ENCODE peak calls at places on chromosome 20, in four cellular contexts. One of them, this sample, is unnamed.

GRCh38 chr20:23399568-23400241 is 21.6 kb downstream of the NAPB start:
- DNase-seq in cardiac muscle cell: peak
- DNase-seq in upper lobe of left lung: no peak
- DNase-seq in A549: peak
- DNase-seq in this sample: no peak

GRCh38 chr20:59994697-59995122 is 36.5 kb downstream of the CDH26 start:
- DNase-seq in cardiac muscle cell: no peak
- DNase-seq in upper lobe of left lung: no peak
- DNase-seq in A549: no peak
- DNase-seq in this sample: no peak

GRCh38 chr20:51861726-51862466 is 59.6 kb upstream of the SALL4 start:
- DNase-seq in cardiac muscle cell: no peak
- DNase-seq in upper lobe of left lung: no peak
- DNase-seq in A549: no peak
- DNase-seq in this sample: no peak

GRCh38 chr20:10652660-10653191 is 21.1 kb downstream of the JAG1 start:
- DNase-seq in upper lobe of left lung: no peak
- DNase-seq in cardiac muscle cell: peak
- DNase-seq in A549: no peak
- DNase-seq in this sample: no peak

GRCh38 chr20:48523191-48523757 is 304.5 kb downstream of the PREX1 start:
- DNase-seq in upper lobe of left lung: no peak
- DNase-seq in A549: peak
- DNase-seq in cardiac muscle cell: peak
- DNase-seq in this sample: no peak

GRCh38 chr20:23200413-23200812 is 114.3 kb upstream of the CD93 start:
- DNase-seq in cardiac muscle cell: no peak
- DNase-seq in upper lobe of left lung: no peak
- DNase-seq in A549: no peak
- DNase-seq in this sample: no peak

GRCh38 chr20:53210931-53211330 is 238.8 kb downstream of the TSHZ2 start:
- DNase-seq in upper lobe of left lung: no peak
- DNase-seq in A549: no peak
- DNase-seq in cardiac muscle cell: no peak
- DNase-seq in this sample: no peak

GRCh38 chr20:61478611-61479305 is 226.7 kb downstream of the CDH4 start:
- DNase-seq in cardiac muscle cell: no peak
- DNase-seq in upper lobe of left lung: no peak
- DNase-seq in A549: no peak
- DNase-seq in this sample: no peak

GRCh38 chr20:62751551-62752150 is 43.0 kb downstream of the NTSR1 start:
- DNase-seq in upper lobe of left lung: no peak
- DNase-seq in A549: no peak
- DNase-seq in cardiac muscle cell: no peak
- DNase-seq in this sample: no peak

GRCh38 chr20:33990075-33990474 is 3.6 kb upstream of the RALY start:
- DNase-seq in upper lobe of left lung: no peak
- DNase-seq in A549: no peak
- DNase-seq in cardiac muscle cell: no peak
- DNase-seq in this sample: no peak

GRCh38 chr20:49969234-49969633 is 13.5 kb upstream of the SNAI1 start:
- DNase-seq in upper lobe of left lung: no peak
- DNase-seq in A549: no peak
- DNase-seq in cardiac muscle cell: no peak
- DNase-seq in this sample: no peak

GRCh38 chr20:43448748-43449535 is 8.8 kb upstream of the SRSF6 start:
- DNase-seq in cardiac muscle cell: peak
- DNase-seq in A549: peak
- DNase-seq in upper lobe of left lung: no peak
- DNase-seq in this sample: peak

GRCh38 chr20:3710703-3711417 is 1.5 kb downstream of the SIGLEC1 start:
- DNase-seq in upper lobe of left lung: peak
- DNase-seq in cardiac muscle cell: peak
- DNase-seq in A549: peak
- DNase-seq in this sample: peak

GRCh38 chr20:21395666-21396044 is 1.7 kb downstream of the NKX2-4 start:
- DNase-seq in upper lobe of left lung: no peak
- DNase-seq in cardiac muscle cell: no peak
- DNase-seq in A549: no peak
- DNase-seq in this sample: peak

GRCh38 chr20:12241065-12241464 is 323.4 kb downstream of the BTBD3 start:
- DNase-seq in A549: no peak
- DNase-seq in upper lobe of left lung: no peak
- DNase-seq in cardiac muscle cell: no peak
- DNase-seq in this sample: no peak

GRCh38 chr20:59976196-59976847 is 18.1 kb downstream of the CDH26 start:
- DNase-seq in cardiac muscle cell: no peak
- DNase-seq in upper lobe of left lung: no peak
- DNase-seq in A549: no peak
- DNase-seq in this sample: no peak

GRCh38 chr20:5696011-5696559 is 54.1 kb upstream of the SHLD1 start:
- DNase-seq in A549: peak
- DNase-seq in cardiac muscle cell: no peak
- DNase-seq in upper lobe of left lung: no peak
- DNase-seq in this sample: no peak

GRCh38 chr20:56634735-56635422 is 5.8 kb downstream of the TFAP2C start:
- DNase-seq in cardiac muscle cell: no peak
- DNase-seq in A549: no peak
- DNase-seq in upper lobe of left lung: no peak
- DNase-seq in this sample: no peak
- H3K27ac ChIP-seq in cardiac muscle cell: no peak
- H3K27ac ChIP-seq in A549: no peak
- H3K27ac ChIP-seq in upper lobe of left lung: no peak
- H3K27ac ChIP-seq in this sample: no peak

GRCh38 chr20:58908216-58908615 is 55.7 kb downstream of the GNAS start:
- DNase-seq in upper lobe of left lung: no peak
- DNase-seq in A549: no peak
- DNase-seq in cardiac muscle cell: no peak
- DNase-seq in this sample: no peak
- H3K27ac ChIP-seq in upper lobe of left lung: peak
- H3K27ac ChIP-seq in A549: no peak
- H3K27ac ChIP-seq in cardiac muscle cell: peak
- H3K27ac ChIP-seq in this sample: no peak

DNA sequence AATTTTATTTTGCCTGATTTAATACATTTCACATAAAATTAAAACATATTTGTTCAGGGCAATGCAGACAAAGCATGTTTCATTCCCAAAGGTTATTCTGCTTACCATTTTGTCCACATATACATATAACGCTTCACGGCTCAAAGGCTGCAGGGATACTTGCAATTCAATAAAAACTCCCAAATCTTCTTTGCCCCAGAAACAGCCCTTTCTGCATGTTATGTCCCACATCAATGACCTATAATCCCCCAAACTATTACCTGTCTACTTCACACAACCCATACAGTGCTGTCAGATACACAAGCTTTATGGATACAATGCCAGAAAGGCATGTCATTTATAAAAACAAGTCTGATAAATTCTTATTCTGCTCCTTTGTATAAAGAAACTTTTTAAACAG is 20.2 kb downstream of the SNX5 start:
- DNase-seq in A549: no peak
- DNase-seq in cardiac muscle cell: no peak
- DNase-seq in upper lobe of left lung: no peak
- DNase-seq in this sample: no peak
- H3K27ac ChIP-seq in A549: no peak
- H3K27ac ChIP-seq in cardiac muscle cell: no peak
- H3K27ac ChIP-seq in upper lobe of left lung: no peak
- H3K27ac ChIP-seq in this sample: no peak

DNA sequence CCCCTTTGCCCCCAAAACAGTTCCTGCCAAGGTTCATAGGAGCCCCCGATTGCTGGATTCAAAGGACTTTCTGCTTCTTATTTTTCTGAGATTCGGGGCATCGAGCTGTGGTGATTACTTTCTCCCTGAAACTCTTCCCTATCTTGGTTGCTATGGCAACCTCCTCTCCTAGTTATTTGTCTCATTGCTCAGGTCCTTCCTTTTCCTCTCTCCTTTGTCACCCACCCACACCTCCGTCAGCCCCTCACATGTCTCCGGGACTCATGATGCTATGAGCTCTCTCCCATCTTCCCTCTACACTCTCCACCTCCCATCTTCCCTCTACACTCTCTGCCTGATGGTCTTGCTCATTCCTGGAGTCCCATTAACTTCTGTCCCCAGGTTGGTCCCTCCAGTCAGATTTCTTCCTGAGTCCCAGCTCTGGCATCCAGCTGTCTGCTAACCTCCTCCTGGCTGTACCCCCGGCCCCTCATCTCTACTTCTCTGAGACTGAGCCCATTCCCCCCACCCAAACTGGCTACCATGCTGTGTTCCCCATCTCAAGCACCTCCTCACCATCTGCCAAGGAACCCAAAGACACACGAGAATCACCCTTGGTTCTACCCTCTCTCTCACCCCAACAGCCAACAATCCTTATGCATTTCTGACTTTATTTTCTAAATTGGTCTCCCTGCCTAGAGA is 30.2 kb upstream of the NNAT start:
- DNase-seq in upper lobe of left lung: no peak
- DNase-seq in cardiac muscle cell: no peak
- DNase-seq in A549: no peak
- DNase-seq in this sample: no peak
- H3K27ac ChIP-seq in upper lobe of left lung: no peak
- H3K27ac ChIP-seq in cardiac muscle cell: no peak
- H3K27ac ChIP-seq in A549: no peak
- H3K27ac ChIP-seq in this sample: no peak

DNA sequence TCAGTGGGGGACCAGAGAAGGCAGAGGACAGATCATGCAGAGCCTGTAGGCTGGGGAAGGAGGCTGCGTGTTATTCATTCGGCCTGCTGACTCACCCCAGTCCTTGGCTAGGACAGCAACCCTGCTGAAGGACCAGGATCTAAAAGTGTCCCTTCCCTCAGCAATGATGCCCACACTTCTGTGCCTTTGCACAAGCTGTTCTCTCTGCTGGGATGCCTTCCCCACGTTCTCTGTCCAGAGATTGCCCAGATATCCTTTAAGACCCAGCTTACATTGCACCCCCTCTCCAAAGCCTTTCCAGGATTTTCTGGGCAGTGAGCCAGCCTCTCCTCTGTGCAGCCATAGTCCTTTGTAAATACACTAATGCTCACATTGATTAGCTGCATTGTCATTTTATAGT is 99.3 kb upstream of the CHD6 start:
- DNase-seq in A549: no peak
- DNase-seq in upper lobe of left lung: no peak
- DNase-seq in cardiac muscle cell: no peak
- DNase-seq in this sample: no peak
- H3K27ac ChIP-seq in A549: no peak
- H3K27ac ChIP-seq in upper lobe of left lung: no peak
- H3K27ac ChIP-seq in cardiac muscle cell: no peak
- H3K27ac ChIP-seq in this sample: no peak

GRCh38 chr20:17873410-17874270 is 95.0 kb downstream of the SNX5 start:
- DNase-seq in cardiac muscle cell: peak
- DNase-seq in upper lobe of left lung: peak
- DNase-seq in A549: peak
- DNase-seq in this sample: no peak
- H3K27ac ChIP-seq in cardiac muscle cell: no peak
- H3K27ac ChIP-seq in upper lobe of left lung: peak
- H3K27ac ChIP-seq in A549: peak
- H3K27ac ChIP-seq in this sample: no peak